ENCODE peak calls at places on chromosomes 16 and 17, in nine cellular contexts. One of them, this sample, is unnamed.

GRCh38 chr16:49921106-49921505 is 65.2 kb upstream of the ZNF423 start:
- DNase-seq in left ventricle myocardium inferior: no peak
- DNase-seq in CD8-positive, alpha-beta T cell: no peak
- DNase-seq in body of pancreas: no peak
- DNase-seq in cardiac muscle cell: no peak
- DNase-seq in fibroblast of lung: no peak
- DNase-seq in heart right ventricle: no peak
- DNase-seq in HAP-1: no peak
- DNase-seq in A673: no peak
- DNase-seq in this sample: no peak

GRCh38 chr17:42276359-42276608 is at the start of gene STAT5B:
- DNase-seq in CD8-positive, alpha-beta T cell: peak; percentile 60
- DNase-seq in fibroblast of lung: peak; percentile 55
- DNase-seq in HAP-1: peak; percentile 71
- DNase-seq in left ventricle myocardium inferior: peak; percentile 78
- DNase-seq in A673: peak; percentile 56
- DNase-seq in heart right ventricle: peak; percentile 67
- DNase-seq in body of pancreas: peak; percentile 73
- DNase-seq in cardiac muscle cell: no peak
- DNase-seq in this sample: peak; percentile 46

GRCh38 chr16:11913425-11914079 is 2.2 kb downstream of the GSPT1 start:
- DNase-seq in cardiac muscle cell: no peak
- DNase-seq in CD8-positive, alpha-beta T cell: no peak
- DNase-seq in fibroblast of lung: peak; percentile 6
- DNase-seq in HAP-1: no peak
- DNase-seq in heart right ventricle: no peak
- DNase-seq in A673: no peak
- DNase-seq in left ventricle myocardium inferior: no peak
- DNase-seq in body of pancreas: no peak
- DNase-seq in this sample: no peak

GRCh38 chr17:2433696-2434095 is 32.8 kb upstream of the MNT start:
- DNase-seq in body of pancreas: no peak
- DNase-seq in left ventricle myocardium inferior: no peak
- DNase-seq in heart right ventricle: no peak
- DNase-seq in cardiac muscle cell: no peak
- DNase-seq in fibroblast of lung: no peak
- DNase-seq in HAP-1: peak; percentile 79
- DNase-seq in A673: no peak
- DNase-seq in CD8-positive, alpha-beta T cell: no peak
- DNase-seq in this sample: no peak

GRCh38 chr16:15672514-15673167 is 22.6 kb downstream of the NDE1 start:
- DNase-seq in CD8-positive, alpha-beta T cell: peak; percentile 62
- DNase-seq in HAP-1: peak; percentile 56
- DNase-seq in body of pancreas: peak; percentile 32
- DNase-seq in heart right ventricle: peak; percentile 91
- DNase-seq in cardiac muscle cell: no peak
- DNase-seq in fibroblast of lung: peak; percentile 99
- DNase-seq in A673: peak; percentile 93
- DNase-seq in left ventricle myocardium inferior: peak; percentile 91
- DNase-seq in this sample: peak; percentile 86

GRCh38 chr16:81214745-81215166 is 23.7 kb upstream of the BCO1 start:
- DNase-seq in cardiac muscle cell: peak; percentile 28
- DNase-seq in A673: no peak
- DNase-seq in fibroblast of lung: peak; percentile 13
- DNase-seq in CD8-positive, alpha-beta T cell: no peak
- DNase-seq in heart right ventricle: no peak
- DNase-seq in body of pancreas: no peak
- DNase-seq in HAP-1: peak; percentile 40
- DNase-seq in left ventricle myocardium inferior: no peak
- DNase-seq in this sample: no peak

GRCh38 chr17:30824002-30824355 is 513 bp downstream of the CRLF3 start:
- DNase-seq in heart right ventricle: peak; percentile 21
- DNase-seq in left ventricle myocardium inferior: no peak
- DNase-seq in A673: peak; percentile 5
- DNase-seq in CD8-positive, alpha-beta T cell: no peak
- DNase-seq in fibroblast of lung: no peak
- DNase-seq in cardiac muscle cell: no peak
- DNase-seq in HAP-1: peak; percentile 57
- DNase-seq in body of pancreas: peak; percentile 19
- DNase-seq in this sample: no peak

GRCh38 chr17:78106211-78106610 is 22.3 kb downstream of the TMC6 start:
- DNase-seq in left ventricle myocardium inferior: no peak
- DNase-seq in body of pancreas: no peak
- DNase-seq in cardiac muscle cell: no peak
- DNase-seq in A673: no peak
- DNase-seq in HAP-1: no peak
- DNase-seq in fibroblast of lung: no peak
- DNase-seq in heart right ventricle: no peak
- DNase-seq in CD8-positive, alpha-beta T cell: no peak
- DNase-seq in this sample: no peak

GRCh38 chr16:81647527-81647926 is 131.6 kb upstream of the PLCG2 start:
- DNase-seq in A673: no peak
- DNase-seq in HAP-1: no peak
- DNase-seq in body of pancreas: no peak
- DNase-seq in cardiac muscle cell: no peak
- DNase-seq in heart right ventricle: no peak
- DNase-seq in fibroblast of lung: peak; percentile 29
- DNase-seq in CD8-positive, alpha-beta T cell: no peak
- DNase-seq in left ventricle myocardium inferior: no peak
- DNase-seq in this sample: no peak

GRCh38 chr17:57923182-57923872 is 31.9 kb downstream of the CUEDC1 start:
- DNase-seq in A673: no peak
- DNase-seq in HAP-1: no peak
- DNase-seq in body of pancreas: no peak
- DNase-seq in CD8-positive, alpha-beta T cell: no peak
- DNase-seq in cardiac muscle cell: no peak
- DNase-seq in left ventricle myocardium inferior: no peak
- DNase-seq in fibroblast of lung: no peak
- DNase-seq in heart right ventricle: no peak
- DNase-seq in this sample: no peak

GRCh38 chr17:29561541-29562517 is 5.0 kb downstream of the ABHD15 start:
- DNase-seq in body of pancreas: no peak
- DNase-seq in A673: no peak
- DNase-seq in cardiac muscle cell: no peak
- DNase-seq in heart right ventricle: peak; percentile 13
- DNase-seq in CD8-positive, alpha-beta T cell: no peak
- DNase-seq in left ventricle myocardium inferior: no peak
- DNase-seq in HAP-1: no peak
- DNase-seq in fibroblast of lung: no peak
- DNase-seq in this sample: no peak

GRCh38 chr16:73230651-73231050 is 182.7 kb upstream of the ZFHX3 start:
- DNase-seq in body of pancreas: no peak
- DNase-seq in left ventricle myocardium inferior: no peak
- DNase-seq in cardiac muscle cell: no peak
- DNase-seq in A673: no peak
- DNase-seq in fibroblast of lung: no peak
- DNase-seq in CD8-positive, alpha-beta T cell: no peak
- DNase-seq in heart right ventricle: no peak
- DNase-seq in HAP-1: no peak
- DNase-seq in this sample: no peak

GRCh38 chr16:47699090-47699489 is 238.0 kb downstream of the PHKB start:
- DNase-seq in CD8-positive, alpha-beta T cell: no peak
- DNase-seq in cardiac muscle cell: no peak
- DNase-seq in HAP-1: no peak
- DNase-seq in left ventricle myocardium inferior: no peak
- DNase-seq in heart right ventricle: no peak
- DNase-seq in body of pancreas: no peak
- DNase-seq in A673: no peak
- DNase-seq in fibroblast of lung: no peak
- DNase-seq in this sample: no peak

GRCh38 chr17:19000531-19001011 is 4.0 kb downstream of the FAM83G start:
- DNase-seq in fibroblast of lung: peak; percentile 11
- DNase-seq in HAP-1: no peak
- DNase-seq in left ventricle myocardium inferior: no peak
- DNase-seq in cardiac muscle cell: no peak
- DNase-seq in heart right ventricle: no peak
- DNase-seq in CD8-positive, alpha-beta T cell: no peak
- DNase-seq in body of pancreas: no peak
- DNase-seq in A673: no peak
- DNase-seq in this sample: no peak
- H3K4me1 ChIP-seq in fibroblast of lung: peaks cover 9% of the 10 kb centered on the region
- H3K4me1 ChIP-seq in HAP-1: peaks cover 4% of the 10 kb centered on the region
- H3K4me1 ChIP-seq in left ventricle myocardium inferior: peaks cover 15% of the 10 kb centered on the region
- H3K4me1 ChIP-seq in cardiac muscle cell: peaks cover 6% of the 10 kb centered on the region
- H3K4me1 ChIP-seq in heart right ventricle: peaks cover 33% of the 10 kb centered on the region
- H3K4me1 ChIP-seq in CD8-positive, alpha-beta T cell: peaks cover 30% of the 10 kb centered on the region
- H3K4me1 ChIP-seq in body of pancreas: peaks cover 49% of the 10 kb centered on the region
- H3K4me1 ChIP-seq in A673: no peaks in the 10 kb centered on the region
- H3K4me1 ChIP-seq in this sample: no peaks in the 10 kb centered on the region

DNA sequence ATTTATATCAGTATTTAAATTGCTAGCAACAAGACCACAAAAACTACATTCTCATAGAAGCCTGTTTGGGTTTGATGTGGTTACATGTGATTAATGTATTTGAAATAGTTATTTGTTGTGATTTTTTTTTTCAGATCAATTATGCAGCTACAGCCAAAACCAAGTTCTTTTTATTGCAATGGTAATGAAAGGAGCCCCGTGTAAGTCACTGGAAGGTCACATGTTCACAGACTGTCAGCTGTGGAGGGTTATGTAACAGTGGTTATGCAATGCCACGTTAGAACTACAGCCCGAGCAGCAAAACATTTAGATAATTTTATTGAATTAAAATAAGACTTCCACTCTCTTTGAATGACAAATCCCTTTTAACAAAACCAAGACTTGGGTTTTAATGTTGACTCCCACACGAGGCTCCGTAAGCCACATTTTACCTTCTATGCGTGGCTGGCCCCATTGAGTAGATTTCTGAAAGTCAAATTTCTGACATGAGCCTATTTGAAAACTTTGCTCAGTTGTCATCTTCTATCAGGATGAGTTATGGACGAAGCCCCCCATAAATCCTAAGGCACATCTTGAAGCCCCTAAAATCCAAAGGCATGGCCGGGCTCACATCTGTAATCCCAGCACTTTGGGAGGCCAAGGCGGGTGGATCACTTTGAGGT is 41.8 kb upstream of the SEC14L1 start:
- DNase-seq in fibroblast of lung: peak; percentile 83
- DNase-seq in body of pancreas: peak; percentile 57
- DNase-seq in heart right ventricle: peak; percentile 72
- DNase-seq in CD8-positive, alpha-beta T cell: no peak
- DNase-seq in A673: peak; percentile 67
- DNase-seq in HAP-1: no peak
- DNase-seq in cardiac muscle cell: no peak
- DNase-seq in left ventricle myocardium inferior: no peak
- DNase-seq in this sample: no peak
- H3K4me1 ChIP-seq in fibroblast of lung: peaks cover 3% of the 10 kb centered on the region
- H3K4me1 ChIP-seq in body of pancreas: peaks cover 40% of the 10 kb centered on the region
- H3K4me1 ChIP-seq in heart right ventricle: peaks cover 41% of the 10 kb centered on the region
- H3K4me1 ChIP-seq in CD8-positive, alpha-beta T cell: peaks cover 28% of the 10 kb centered on the region
- H3K4me1 ChIP-seq in A673: peaks cover 25% of the 10 kb centered on the region
- H3K4me1 ChIP-seq in HAP-1: no peaks in the 10 kb centered on the region
- H3K4me1 ChIP-seq in cardiac muscle cell: peaks cover 14% of the 10 kb centered on the region
- H3K4me1 ChIP-seq in left ventricle myocardium inferior: peaks cover 52% of the 10 kb centered on the region
- H3K4me1 ChIP-seq in this sample: no peaks in the 10 kb centered on the region

GRCh38 chr17:49018673-49019215 is 21.6 kb downstream of the IGF2BP1 start:
- DNase-seq in left ventricle myocardium inferior: no peak
- DNase-seq in HAP-1: no peak
- DNase-seq in A673: no peak
- DNase-seq in cardiac muscle cell: no peak
- DNase-seq in CD8-positive, alpha-beta T cell: no peak
- DNase-seq in body of pancreas: no peak
- DNase-seq in heart right ventricle: no peak
- DNase-seq in fibroblast of lung: no peak
- DNase-seq in this sample: no peak
- H3K4me1 ChIP-seq in left ventricle myocardium inferior: peaks cover under 1% of the 10 kb centered on the region
- H3K4me1 ChIP-seq in HAP-1: peaks cover 39% of the 10 kb centered on the region
- H3K4me1 ChIP-seq in A673: peaks cover 92% of the 10 kb centered on the region
- H3K4me1 ChIP-seq in cardiac muscle cell: peaks cover 75% of the 10 kb centered on the region
- H3K4me1 ChIP-seq in CD8-positive, alpha-beta T cell: no peaks in the 10 kb centered on the region
- H3K4me1 ChIP-seq in body of pancreas: peaks cover 9% of the 10 kb centered on the region
- H3K4me1 ChIP-seq in heart right ventricle: peaks cover under 1% of the 10 kb centered on the region
- H3K4me1 ChIP-seq in fibroblast of lung: peaks cover 8% of the 10 kb centered on the region
- H3K4me1 ChIP-seq in this sample: peaks cover 3% of the 10 kb centered on the region

DNA sequence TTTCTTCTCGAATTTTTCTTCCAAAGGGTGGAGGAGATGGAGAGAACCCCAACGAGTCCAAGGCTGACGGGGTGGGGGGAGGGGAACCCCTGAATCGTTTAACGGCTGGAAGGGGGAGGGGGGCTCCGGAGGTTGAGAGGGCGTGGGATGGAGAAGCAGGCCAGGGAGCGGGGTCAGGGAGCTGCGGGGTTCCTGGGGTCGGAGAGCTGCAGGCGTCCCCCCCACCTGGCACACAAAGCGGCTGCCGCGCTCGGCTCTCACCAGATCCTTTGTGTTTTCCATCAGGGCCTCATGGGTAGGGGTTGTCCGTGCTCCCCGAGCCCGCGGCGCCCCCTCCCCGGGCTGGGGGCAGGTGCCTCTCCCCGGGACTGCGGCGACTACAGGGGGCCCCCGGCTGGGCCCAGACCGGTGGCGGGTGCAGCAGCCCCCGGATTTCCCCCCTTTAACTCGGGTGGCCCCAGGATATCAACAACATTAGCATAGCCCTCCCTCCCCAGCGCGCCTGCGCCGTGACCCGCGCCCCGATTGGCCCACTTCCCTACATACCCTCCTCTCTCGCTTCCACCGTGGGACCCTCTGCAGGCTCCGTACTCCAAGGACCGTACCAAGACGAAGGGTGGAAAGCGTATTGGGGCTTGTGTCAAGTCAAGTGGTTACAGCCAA is at the start of gene MBTD1:
- DNase-seq in cardiac muscle cell: peak; percentile 97
- DNase-seq in left ventricle myocardium inferior: peak; percentile 95
- DNase-seq in body of pancreas: peak; percentile 94
- DNase-seq in CD8-positive, alpha-beta T cell: peak; percentile 94
- DNase-seq in A673: peak; percentile 98
- DNase-seq in heart right ventricle: peak; percentile 97
- DNase-seq in fibroblast of lung: peak; percentile 98
- DNase-seq in HAP-1: peak; percentile 97
- DNase-seq in this sample: peak; percentile 92
- H3K4me1 ChIP-seq in cardiac muscle cell: peaks cover 30% of the 10 kb centered on the region
- H3K4me1 ChIP-seq in left ventricle myocardium inferior: peaks cover 83% of the 10 kb centered on the region
- H3K4me1 ChIP-seq in body of pancreas: peaks cover 63% of the 10 kb centered on the region
- H3K4me1 ChIP-seq in CD8-positive, alpha-beta T cell: peaks cover 47% of the 10 kb centered on the region
- H3K4me1 ChIP-seq in A673: peaks cover 18% of the 10 kb centered on the region
- H3K4me1 ChIP-seq in heart right ventricle: peaks cover 79% of the 10 kb centered on the region
- H3K4me1 ChIP-seq in fibroblast of lung: peaks cover 6% of the 10 kb centered on the region
- H3K4me1 ChIP-seq in HAP-1: peaks cover 13% of the 10 kb centered on the region
- H3K4me1 ChIP-seq in this sample: peaks cover 15% of the 10 kb centered on the region

GRCh38 chr17:40113961-40114272 is 7.9 kb upstream of the MSL1 start:
- DNase-seq in fibroblast of lung: peak; percentile 28
- DNase-seq in A673: no peak
- DNase-seq in cardiac muscle cell: no peak
- DNase-seq in body of pancreas: no peak
- DNase-seq in left ventricle myocardium inferior: no peak
- DNase-seq in CD8-positive, alpha-beta T cell: no peak
- DNase-seq in heart right ventricle: no peak
- DNase-seq in HAP-1: no peak
- DNase-seq in this sample: no peak
- H3K4me1 ChIP-seq in fibroblast of lung: peaks cover 45% of the 10 kb centered on the region
- H3K4me1 ChIP-seq in A673: peaks cover 18% of the 10 kb centered on the region
- H3K4me1 ChIP-seq in cardiac muscle cell: peaks cover 41% of the 10 kb centered on the region
- H3K4me1 ChIP-seq in body of pancreas: peaks cover 68% of the 10 kb centered on the region
- H3K4me1 ChIP-seq in left ventricle myocardium inferior: peaks cover 52% of the 10 kb centered on the region
- H3K4me1 ChIP-seq in CD8-positive, alpha-beta T cell: peaks cover 49% of the 10 kb centered on the region
- H3K4me1 ChIP-seq in heart right ventricle: peaks cover 55% of the 10 kb centered on the region
- H3K4me1 ChIP-seq in HAP-1: peaks cover 35% of the 10 kb centered on the region
- H3K4me1 ChIP-seq in this sample: no peaks in the 10 kb centered on the region

GRCh38 chr17:81842378-81842724 is 7.5 kb upstream of the PPP1R27 start:
- DNase-seq in HAP-1: no peak
- DNase-seq in body of pancreas: no peak
- DNase-seq in fibroblast of lung: no peak
- DNase-seq in left ventricle myocardium inferior: no peak
- DNase-seq in heart right ventricle: no peak
- DNase-seq in CD8-positive, alpha-beta T cell: no peak
- DNase-seq in cardiac muscle cell: no peak
- DNase-seq in A673: no peak
- DNase-seq in this sample: no peak
- H3K4me1 ChIP-seq in HAP-1: no peaks in the 10 kb centered on the region
- H3K4me1 ChIP-seq in body of pancreas: peaks cover 40% of the 10 kb centered on the region
- H3K4me1 ChIP-seq in fibroblast of lung: no peaks in the 10 kb centered on the region
- H3K4me1 ChIP-seq in left ventricle myocardium inferior: peaks cover 21% of the 10 kb centered on the region
- H3K4me1 ChIP-seq in heart right ventricle: peaks cover 18% of the 10 kb centered on the region
- H3K4me1 ChIP-seq in CD8-positive, alpha-beta T cell: no peaks in the 10 kb centered on the region
- H3K4me1 ChIP-seq in cardiac muscle cell: peaks cover 5% of the 10 kb centered on the region
- H3K4me1 ChIP-seq in A673: no peaks in the 10 kb centered on the region
- H3K4me1 ChIP-seq in this sample: no peaks in the 10 kb centered on the region